ENCODE peak calls at places on chromosome 16, in five cellular contexts. H is Peyer's patch, O is endodermal cell, D is WTC11, E is transverse colon. A is an unnamed sample.

GRCh38 chr16:7345423-7345822 is 12.8 kb downstream of the RBFOX1 start:
- DNase-seq in H (no peak), O (no peak), D (no peak), E (no peak), A (no peak)

GRCh38 chr16:11152677-11153321 is 103.2 kb downstream of the SOCS1 start:
- DNase-seq in H (no peak), O (no peak), D (no peak), E (no peak), A (no peak)

GRCh38 chr16:48053346-48053745 is 102.4 kb downstream of the ABCC12 start:
- DNase-seq in H (no peak), O (peak; percentile 88), D (peak; percentile 64), E (no peak), A (no peak)

GRCh38 chr16:2233872-2234812 is 2.1 kb upstream of the DNASE1L2 start:
- DNase-seq in H (no peak), O (no peak), D (no peak), E (no peak), A (no peak)

GRCh38 chr16:11412965-11413887 is 68.0 kb downstream of the RMI2 start:
- DNase-seq in H (no peak), O (peak; percentile 32), D (no peak), E (no peak), A (no peak)

GRCh38 chr16:9610727-9611126 is 519.3 kb downstream of the HAPSTR1 start:
- DNase-seq in H (no peak), O (no peak), D (no peak), E (no peak), A (no peak)

GRCh38 chr16:53945996-53946395 is 242.0 kb downstream of the FTO start:
- DNase-seq in H (no peak), O (no peak), D (no peak), E (no peak), A (no peak)

GRCh38 chr16:79146-80054 is 1.4 kb downstream of the MPG start:
- DNase-seq in H (no peak), O (no peak), D (no peak), E (no peak), A (no peak)

GRCh38 chr16:4500283-4500682 is 24.1 kb downstream of the HMOX2 start:
- DNase-seq in H (no peak), O (no peak), D (no peak), E (no peak), A (no peak)

GRCh38 chr16:9836118-9836736 is 346.0 kb downstream of the GRIN2A start:
- DNase-seq in H (no peak), O (peak; percentile 66), D (no peak), E (no peak), A (no peak)

GRCh38 chr16:85220125-85220839 is 108.0 kb upstream of the CIBAR2 start:
- DNase-seq in H (peak; percentile 59), O (no peak), D (no peak), E (peak; percentile 62), A (no peak)

GRCh38 chr16:19777061-19777460 is 59.0 kb downstream of the IQCK start:
- DNase-seq in H (no peak), O (no peak), D (no peak), E (no peak), A (no peak)

GRCh38 chr16:28974007-28974436 is 556 bp upstream of the SPNS1 start:
- DNase-seq in H (peak; percentile 72), O (peak; percentile 90), D (peak; percentile 78), E (peak; percentile 59), A (no peak)

GRCh38 chr16:86722970-86723369 is 144.6 kb downstream of the FOXL1 start:
- DNase-seq in H (no peak), O (no peak), D (no peak), E (no peak), A (no peak)

GRCh38 chr16:84505249-84506156 is 1.0 kb upstream of the MEAK7 start:
- DNase-seq in H (no peak), O (no peak), D (peak; percentile 10), E (no peak), A (no peak)

GRCh38 chr16:57089406-57089805 is 3.0 kb upstream of the CPNE2 start:
- DNase-seq in H (no peak), O (no peak), D (no peak), E (no peak), A (no peak)

GRCh38 chr16:1979271-1980025 is 1.8 kb downstream of the NOXO1 start:
- DNase-seq in H (peak; percentile 92), O (peak; percentile 89), D (peak; percentile 74), E (peak; percentile 92), A (no peak)

GRCh38 chr16:11586856-11587642 is at the start of gene LITAF:
- DNase-seq in H (peak; percentile 82), O (peak; percentile 83), D (peak; percentile 59), E (peak; percentile 76), A (peak; percentile 62)

GRCh38 chr16:81625544-81626152 is 153.4 kb upstream of the PLCG2 start:
- DNase-seq in H (peak; percentile 61), O (no peak), D (no peak), E (peak; percentile 35), A (no peak)

GRCh38 chr16:86984975-86985655 is 332.1 kb downstream of the C16orf95 start:
- DNase-seq in H (peak; percentile 23), O (peak; percentile 90), D (peak; percentile 33), E (no peak), A (no peak)

GRCh38 chr16:47848481-47849109 is 307.2 kb downstream of the ABCC12 start:
- DNase-seq in H (no peak), O (no peak), D (no peak), E (no peak), A (no peak)

GRCh38 chr16:66472961-66473610 is 46.0 kb downstream of the BEAN1 start:
- DNase-seq in H (peak; percentile 41), O (peak; percentile 40), D (no peak), E (no peak), A (no peak)

GRCh38 chr16:66471264-66471663 is 44.2 kb downstream of the BEAN1 start:
- DNase-seq in H (peak; percentile 28), O (peak; percentile 33), D (no peak), E (no peak), A (no peak)

GRCh38 chr16:66470556-66470955 is 43.5 kb downstream of the BEAN1 start:
- DNase-seq in H (peak; percentile 5), O (peak; percentile 31), D (no peak), E (no peak), A (no peak)

GRCh38 chr16:66469932-66470546 is 42.9 kb downstream of the BEAN1 start:
- DNase-seq in H (no peak), O (peak; percentile 24), D (no peak), E (no peak), A (no peak)

GRCh38 chr16:66471696-66472393 is 44.8 kb downstream of the BEAN1 start:
- DNase-seq in H (peak; percentile 34), O (peak; percentile 69), D (no peak), E (no peak), A (no peak)
- TF ChIP-seq CTCF in H (no peak), O (peak; percentile 57), D (no peak), E (no peak), A (no peak)

DNA sequence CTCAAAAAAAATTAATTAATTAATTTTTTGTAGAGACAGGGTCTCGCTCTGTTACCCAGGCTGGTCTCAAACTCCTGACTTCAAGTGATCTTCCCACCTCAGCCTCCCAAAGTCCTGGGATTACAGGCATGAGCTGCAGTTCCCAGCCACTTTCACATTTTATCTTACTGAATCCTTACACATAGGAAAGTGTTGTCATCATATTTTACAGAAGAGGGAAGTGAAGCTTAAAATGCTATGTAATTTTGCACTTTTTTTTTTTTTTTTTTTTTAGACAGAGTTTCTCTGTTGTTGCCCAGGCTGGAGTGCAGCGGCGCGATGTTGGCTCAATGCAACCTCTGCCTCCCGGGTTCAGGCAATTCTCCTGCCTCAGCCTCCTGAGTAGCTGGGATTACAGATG is 21.2 kb upstream of the ZNF629 start:
- DNase-seq in H (no peak), O (no peak), D (no peak), E (no peak), A (no peak)
- TF ChIP-seq CTCF in H (no peak), O (no peak), D (no peak), E (no peak), A (no peak)

GRCh38 chr16:71311553-71312158 is 22.5 kb upstream of the CMTR2 start:
- DNase-seq in H (peak; percentile 56), O (peak; percentile 84), D (peak; percentile 62), E (no peak), A (no peak)
- TF ChIP-seq CTCF in H (peak; percentile 32), O (peak; percentile 91), D (peak; percentile 84), E (peak; percentile 73), A (peak; percentile 80)

GRCh38 chr16:14310519-14310991 is 239.4 kb downstream of the MRTFB start:
- DNase-seq in H (no peak), O (peak; percentile 81), D (peak; percentile 41), E (peak; percentile 44), A (no peak)
- TF ChIP-seq CTCF in H (no peak), O (peak; percentile 64), D (no peak), E (no peak), A (no peak)

GRCh38 chr16:52526429-52526828 is 20.5 kb downstream of the TOX3 start:
- DNase-seq in H (no peak), O (no peak), D (no peak), E (no peak), A (no peak)

GRCh38 chr16:52529226-52529625 is 17.7 kb downstream of the TOX3 start:
- DNase-seq in H (no peak), O (no peak), D (no peak), E (no peak), A (no peak)

GRCh38 chr16:52526830-52527229 is 20.1 kb downstream of the TOX3 start:
- DNase-seq in H (no peak), O (no peak), D (no peak), E (no peak), A (no peak)

GRCh38 chr16:52532384-52532783 is 14.6 kb downstream of the TOX3 start:
- DNase-seq in H (no peak), O (no peak), D (no peak), E (no peak), A (no peak)

DNA sequence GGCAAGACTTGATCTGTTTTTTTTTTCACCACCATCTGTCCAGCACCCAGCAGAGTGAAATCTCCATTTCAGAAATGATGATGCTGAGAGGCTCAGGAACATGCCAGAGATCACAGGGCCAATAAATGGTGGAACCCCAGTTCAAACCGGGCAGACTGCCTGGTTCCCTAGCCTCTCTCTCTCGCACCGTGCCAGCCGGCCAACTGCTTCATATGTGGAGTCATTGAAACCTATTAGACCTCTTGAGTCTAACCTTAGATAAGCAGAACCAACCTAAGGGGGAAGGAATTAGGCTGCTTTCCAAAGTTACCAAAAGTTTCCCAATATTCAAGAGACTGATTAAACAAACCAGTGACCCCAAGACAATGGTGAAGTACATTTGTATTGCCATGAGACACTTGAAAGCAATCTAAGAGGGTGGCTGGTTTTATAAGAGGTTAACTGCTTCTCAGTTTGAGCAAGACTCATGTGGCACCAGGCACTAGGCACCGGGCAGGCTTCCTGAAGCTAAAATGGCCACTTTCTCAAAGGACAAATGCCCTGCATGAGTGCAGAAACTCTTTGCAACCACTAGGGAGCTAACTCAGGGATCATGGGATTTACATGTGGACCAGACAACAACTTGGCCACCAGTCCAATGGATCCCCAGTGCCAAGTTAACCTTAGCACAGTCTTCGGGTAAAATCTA is 18.4 kb downstream of the TOX3 start:
- DNase-seq in H (no peak), O (no peak), D (no peak), E (no peak), A (no peak)
- TF ChIP-seq CTCF in H (no peak), O (peak; percentile 67), D (no peak), E (no peak), A (no peak)

A was measured in natural killer cell.